ENCODE peak calls at places on chromosome 20, in eight cellular contexts. B is progenitor cell of endocrine pancreas, A is OCI-LY7, G is psoas muscle, M is AG09309, R is mucosa of descending colon, V is epithelial cell of proximal tubule, X is lower lobe of right lung. C is an unnamed sample.

GRCh38 chr20:10115021-10115420 is 80.2 kb downstream of the ANKEF1 start:
- DNase-seq in M (peak), X (no peak), R (no peak), V (no peak), B (no peak), G (no peak), A (no peak), C (no peak)

GRCh38 chr20:63096681-63097335 is 90.0 kb upstream of the BHLHE23 start:
- DNase-seq in B (no peak), A (no peak), X (peak), R (peak), V (no peak), M (no peak), G (peak), C (peak)

GRCh38 chr20:43938932-43939761 is 24.5 kb downstream of the TOX2 start:
- DNase-seq in X (peak), B (no peak), R (peak), M (peak), G (peak), A (no peak), V (peak), C (peak)

GRCh38 chr20:38872491-38873049 is 53.6 kb upstream of the FAM83D start:
- DNase-seq in A (peak), R (peak), X (no peak), G (no peak), V (no peak), B (no peak), M (no peak), C (no peak)

GRCh38 chr20:60507087-60507684 is 549.0 kb downstream of the CDH26 start:
- DNase-seq in R (no peak), V (no peak), A (no peak), G (no peak), B (no peak), M (no peak), X (no peak), C (no peak)

GRCh38 chr20:16637814-16638213 is 64.6 kb upstream of the KIF16B start:
- DNase-seq in X (no peak), M (no peak), A (no peak), B (no peak), R (no peak), V (no peak), G (no peak), C (no peak)

GRCh38 chr20:3563548-3564177 is 92.8 kb downstream of the ATRN start:
- DNase-seq in G (no peak), M (peak), X (no peak), A (peak), B (no peak), V (no peak), R (no peak), C (no peak)

GRCh38 chr20:40160151-40160550 is 528.9 kb downstream of the MAFB start:
- DNase-seq in R (no peak), B (peak), A (peak), X (peak), M (peak), V (no peak), G (peak), C (peak)

GRCh38 chr20:33689973-33690372 is 3.8 kb upstream of the E2F1 start:
- DNase-seq in V (no peak), G (no peak), M (no peak), R (no peak), X (no peak), A (no peak), B (no peak), C (no peak)

GRCh38 chr20:38872036-38872435 is 54.2 kb upstream of the FAM83D start:
- DNase-seq in R (peak), V (peak), G (no peak), A (peak), B (no peak), X (no peak), M (no peak), C (no peak)

GRCh38 chr20:6626805-6627204 is 140.7 kb upstream of the BMP2 start:
- DNase-seq in X (no peak), R (no peak), B (no peak), G (no peak), V (no peak), M (no peak), A (peak), C (no peak)

GRCh38 chr20:21994203-21994602 is 288.7 kb downstream of the PAX1 start:
- DNase-seq in X (no peak), V (no peak), R (no peak), A (no peak), G (no peak), B (no peak), M (no peak), C (no peak)

GRCh38 chr20:63560333-63560805 is 6.4 kb downstream of the FNDC11 start:
- DNase-seq in V (no peak), B (no peak), X (no peak), M (no peak), A (no peak), R (no peak), G (no peak), C (no peak)

GRCh38 chr20:33556237-33556636 is 66.3 kb downstream of the CBFA2T2 start:
- DNase-seq in R (no peak), B (no peak), M (no peak), X (no peak), A (no peak), G (no peak), V (no peak), C (no peak)

GRCh38 chr20:17635846-17636245 is 46.2 kb downstream of the RRBP1 start:
- DNase-seq in V (no peak), R (no peak), M (no peak), A (no peak), B (no peak), G (no peak), X (no peak), C (no peak)

GRCh38 chr20:34069341-34070078 is 42.5 kb downstream of the EIF2S2 start:
- DNase-seq in M (peak), B (peak), V (peak), G (peak), A (peak), X (peak), R (no peak), C (peak)

GRCh38 chr20:10411673-10412072 is 22.3 kb downstream of the MKKS start:
- DNase-seq in R (no peak), V (no peak), M (no peak), A (no peak), G (no peak), X (no peak), B (no peak), C (no peak)

GRCh38 chr20:41242807-41243206 is 74.7 kb downstream of the ZHX3 start:
- DNase-seq in M (no peak), R (no peak), G (no peak), X (no peak), A (no peak), V (no peak), B (no peak), C (no peak)

GRCh38 chr20:15075586-15075985 is 738.2 kb upstream of the FLRT3 start:
- DNase-seq in V (no peak), R (no peak), X (no peak), G (no peak), M (no peak), A (no peak), B (no peak), C (no peak)

GRCh38 chr20:48196486-48196885 is 411.2 kb upstream of the SULF2 start:
- DNase-seq in G (no peak), V (no peak), M (no peak), A (no peak), R (no peak), B (no peak), X (no peak), C (no peak)

GRCh38 chr20:5602346-5602745 is 147.9 kb upstream of the SHLD1 start:
- DNase-seq in V (no peak), R (no peak), A (no peak), X (no peak), M (no peak), G (no peak), B (no peak), C (no peak)

GRCh38 chr20:48451401-48451800 is 376.4 kb downstream of the PREX1 start:
- DNase-seq in A (no peak), V (no peak), X (no peak), G (no peak), R (no peak), M (no peak), B (no peak), C (no peak)

GRCh38 chr20:37520417-37520751 is 666 bp upstream of the NNAT start:
- DNase-seq in R (no peak), G (no peak), X (no peak), B (no peak), M (no peak), V (no peak), A (no peak), C (no peak)

GRCh38 chr20:6886065-6886729 is 118.7 kb downstream of the BMP2 start:
- DNase-seq in R (no peak), G (no peak), X (no peak), A (no peak), M (no peak), B (no peak), V (no peak), C (no peak)

GRCh38 chr20:47790032-47790965 is 5.0 kb upstream of the SULF2 start:
- DNase-seq in A (no peak), X (no peak), B (no peak), R (no peak), G (peak), M (peak), V (no peak), C (no peak)

GRCh38 chr20:50728981-50729874 is 2.2 kb upstream of the PARD6B start:
- DNase-seq in R (peak), B (no peak), X (peak), A (peak), M (no peak), V (no peak), G (no peak), C (peak)

GRCh38 chr20:9375221-9375681 is 139.1 kb upstream of the LAMP5 start:
- DNase-seq in B (no peak), X (no peak), A (no peak), R (no peak), G (no peak), V (no peak), M (no peak), C (no peak)

GRCh38 chr20:2694519-2694918 is 1.9 kb downstream of the EBF4 start:
- DNase-seq in G (no peak), X (no peak), A (no peak), M (no peak), B (no peak), R (no peak), V (no peak), C (peak)

GRCh38 chr20:63238491-63239126 is 2.9 kb downstream of the BIRC7 start:
- DNase-seq in M (no peak), A (no peak), X (no peak), V (no peak), R (no peak), B (no peak), G (no peak), C (no peak)

GRCh38 chr20:47330933-47331708 is 25.4 kb downstream of the ZMYND8 start:
- DNase-seq in R (no peak), A (no peak), M (peak), X (no peak), V (no peak), B (no peak), G (no peak), C (no peak)

DNA sequence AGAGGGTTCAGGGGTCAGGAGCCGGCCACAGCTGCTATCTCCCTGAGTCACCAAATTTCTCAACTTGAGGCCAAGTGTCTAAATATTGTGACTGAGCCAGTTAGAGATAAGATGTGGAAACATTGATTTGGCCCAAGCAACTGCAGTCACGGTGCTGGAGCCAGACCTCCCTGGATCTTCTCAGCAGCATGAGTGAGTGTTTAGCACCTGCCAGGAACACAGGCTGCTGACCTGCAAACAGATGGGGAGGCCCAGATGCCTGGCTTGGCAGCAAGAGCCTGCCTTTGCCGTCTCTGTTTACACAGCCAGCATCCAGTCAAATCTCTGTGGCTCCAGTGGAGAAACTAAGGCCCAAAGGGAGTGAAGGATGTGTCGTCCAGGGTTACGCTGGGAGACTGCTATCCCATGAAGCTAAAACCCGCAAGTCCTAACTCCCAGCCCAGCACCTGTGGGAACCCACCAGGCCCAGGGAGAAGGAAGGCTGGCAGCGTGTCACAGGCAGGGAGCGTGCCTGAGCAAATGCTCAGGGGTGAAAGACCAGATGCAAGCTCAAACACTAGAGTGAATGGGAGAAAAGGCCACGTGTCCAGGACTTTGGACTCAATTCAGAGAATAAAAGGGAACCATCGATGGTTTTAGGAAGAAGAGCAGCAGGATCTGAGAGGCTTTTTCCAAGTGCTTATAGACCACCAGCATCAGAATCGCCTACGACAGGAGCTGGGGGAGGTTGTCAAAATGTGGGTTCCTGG is 15.9 kb upstream of the PTGIS start:
- DNase-seq in A (no peak), M (peak), X (peak), V (no peak), R (no peak), B (peak), G (peak), C (peak)
- TF ChIP-seq CTCF in A (no peak), M (no peak), X (no peak), V (no peak), R (no peak), B (peak), G (no peak), C (no peak)

DNA sequence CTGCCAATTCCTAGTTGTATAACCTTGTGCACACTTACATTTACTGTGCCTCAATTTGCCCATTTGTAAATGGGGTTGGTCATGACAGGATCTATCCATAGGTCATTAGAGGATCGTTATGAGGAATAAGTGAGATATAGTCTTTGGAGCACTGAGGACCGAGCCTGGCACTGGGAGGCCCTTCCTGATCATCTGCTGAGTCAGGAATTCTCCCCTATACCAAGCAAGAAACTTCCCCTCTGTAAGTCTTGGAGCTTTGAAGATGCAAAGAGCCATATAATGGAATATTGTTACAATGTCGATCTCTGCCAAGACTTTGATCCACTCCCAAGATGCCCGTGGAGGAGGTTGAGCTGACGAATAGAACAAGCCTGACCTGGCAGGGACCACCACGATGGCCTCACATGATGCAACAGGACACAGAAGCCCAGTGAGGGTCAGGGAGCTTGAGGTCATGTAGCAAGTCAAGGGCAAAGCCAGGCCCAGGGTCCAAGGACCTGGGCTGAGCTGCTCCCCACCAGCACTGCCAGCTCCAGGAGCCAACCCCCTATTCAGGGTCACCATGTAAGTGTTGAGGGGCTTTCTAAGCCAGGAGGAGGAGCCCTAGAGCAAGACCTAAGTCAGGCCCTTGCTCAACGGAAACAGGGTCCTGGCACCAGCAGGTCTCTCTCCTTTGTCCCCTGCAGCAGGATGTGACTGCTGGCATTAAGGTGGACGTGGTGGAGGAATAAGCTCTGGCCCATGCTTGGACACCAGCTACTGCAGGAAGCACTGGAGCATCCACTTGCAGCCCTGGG is 16.7 kb downstream of the PDRG1 start:
- DNase-seq in V (no peak), X (no peak), A (peak), R (no peak), G (no peak), B (no peak), M (no peak), C (no peak)
- TF ChIP-seq CTCF in V (peak), X (no peak), A (peak), R (no peak), G (no peak), B (peak), M (no peak), C (no peak)

GRCh38 chr20:59032023-59032712 is at the start of gene ATP5F1E:
- DNase-seq in G (peak), X (peak), A (peak), B (peak), M (peak), V (peak), R (peak), C (peak)

GRCh38 chr20:59033616-59034165 is 1.6 kb upstream of the ATP5F1E start:
- DNase-seq in B (no peak), V (no peak), R (no peak), G (no peak), A (no peak), X (no peak), M (no peak), C (no peak)

GRCh38 chr20:59033093-59033492 is 958 bp upstream of the ATP5F1E start:
- DNase-seq in V (no peak), A (no peak), X (no peak), G (no peak), B (no peak), R (no peak), M (no peak), C (no peak)

GRCh38 chr20:59031326-59032022 is 661 bp downstream of the ATP5F1E start:
- DNase-seq in V (no peak), B (no peak), G (no peak), R (no peak), A (peak), X (no peak), M (no peak), C (no peak)

GRCh38 chr20:59032713-59033059 is 551 bp upstream of the ATP5F1E start:
- DNase-seq in A (no peak), V (no peak), X (no peak), G (no peak), M (no peak), B (no peak), R (no peak), C (no peak)
- TF ChIP-seq CTCF in A (peak), V (peak), X (peak), G (peak), M (no peak), B (peak), R (no peak), C (no peak)

DNA sequence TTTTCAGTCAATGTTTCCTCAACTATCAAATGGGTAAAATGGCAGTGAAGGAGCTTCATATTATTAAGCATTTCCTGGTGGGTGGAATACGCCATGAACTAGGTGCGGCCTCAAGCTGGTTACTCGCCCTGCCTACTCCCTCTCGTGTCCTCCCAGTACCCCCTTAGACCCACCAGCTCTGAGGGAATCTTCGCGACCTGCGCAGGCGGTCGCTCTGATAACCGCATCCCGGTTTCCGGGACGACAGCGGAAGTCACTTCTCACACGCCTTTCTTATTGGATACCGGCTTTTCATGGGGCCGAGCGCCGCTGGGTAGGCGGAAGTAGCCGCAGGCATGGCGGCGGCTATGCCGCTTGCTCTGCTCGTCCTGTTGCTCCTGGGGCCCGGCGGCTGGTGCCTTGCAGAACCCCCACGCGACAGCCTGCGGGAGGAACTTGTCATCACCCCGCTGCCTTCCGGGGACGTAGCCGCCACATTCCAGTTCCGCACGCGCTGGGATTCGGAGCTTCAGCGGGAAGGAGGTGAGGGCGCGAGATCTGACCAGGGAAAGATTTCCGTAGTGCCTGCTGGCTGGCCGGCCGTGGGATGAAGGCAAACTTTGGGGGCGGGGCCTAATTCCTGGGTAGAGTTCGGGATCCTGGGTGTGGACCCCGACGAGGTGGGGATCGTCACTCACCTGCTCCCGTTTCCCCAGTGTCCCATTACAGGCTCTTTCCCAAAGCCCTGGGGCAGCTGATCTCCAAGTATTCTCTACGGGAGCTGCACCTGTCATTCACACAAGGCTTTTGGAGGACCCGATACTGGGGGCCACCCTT is at the start of gene PIGT:
- DNase-seq in M (peak), X (peak), B (peak), G (peak), R (peak), V (no peak), A (peak), C (peak)
- TF ChIP-seq CTCF in M (no peak), X (no peak), B (no peak), G (no peak), R (no peak), V (no peak), A (no peak), C (no peak)

C was measured in lower leg skin.